ENCODE peak calls at places on chromosome 15, in nine cellular contexts. S, E, X, N, P, F, L, V and H are unnamed samples.

GRCh38 chr15:90358124-90359033 is 6.3 kb downstream of the ZNF774 start:
- DNase-seq in X (peak; percentile 74), P (no peak), V (no peak), N (no peak), L (peak; percentile 56), F (no peak), E (no peak), S (no peak), H (peak; percentile 57)

GRCh38 chr15:88878720-88879184 is 16.6 kb downstream of the HAPLN3 start:
- DNase-seq in F (peak; percentile 87), S (no peak), L (peak; percentile 55), X (peak; percentile 44), V (no peak), P (no peak), N (peak; percentile 95), E (no peak), H (peak; percentile 66)

GRCh38 chr15:82699726-82700125 is 9.9 kb downstream of the AP3B2 start:
- DNase-seq in P (no peak), F (no peak), X (no peak), L (no peak), S (no peak), N (peak; percentile 72), V (no peak), E (no peak), H (no peak)

GRCh38 chr15:39391230-39391629 is 189.6 kb upstream of the THBS1 start:
- DNase-seq in S (peak; percentile 55), P (no peak), E (no peak), L (peak; percentile 57), X (peak; percentile 40), V (no peak), F (no peak), N (no peak), H (no peak)

GRCh38 chr15:57527382-57528091 is 64.2 kb upstream of the MYZAP start:
- DNase-seq in S (peak; percentile 48), P (no peak), L (peak; percentile 92), X (peak; percentile 93), E (no peak), V (peak; percentile 78), N (peak; percentile 88), F (peak; percentile 56), H (peak; percentile 96)

GRCh38 chr15:98292442-98293240 is 332.1 kb downstream of the ARRDC4 start:
- DNase-seq in E (no peak), L (peak; percentile 4), X (peak; percentile 28), S (peak; percentile 21), F (peak; percentile 71), P (no peak), V (no peak), N (peak; percentile 97), H (peak; percentile 15)

GRCh38 chr15:70121656-70122297 is 24.1 kb upstream of the TLE3 start:
- DNase-seq in F (no peak), L (peak; percentile 91), V (peak; percentile 45), P (peak; percentile 90), N (no peak), S (no peak), X (peak; percentile 95), E (no peak), H (peak; percentile 94)

GRCh38 chr15:73518180-73518862 is 75.4 kb downstream of the REC114 start:
- DNase-seq in E (no peak), F (no peak), X (no peak), V (no peak), S (no peak), P (no peak), N (peak; percentile 79), L (no peak), H (no peak)

GRCh38 chr15:26531489-26531888 is 241.4 kb downstream of the GABRB3 start:
- DNase-seq in E (no peak), X (no peak), V (no peak), P (no peak), S (no peak), F (no peak), N (no peak), L (no peak), H (no peak)

GRCh38 chr15:61171190-61171589 is 57.9 kb downstream of the RORA start:
- DNase-seq in S (no peak), E (no peak), F (no peak), X (no peak), L (no peak), P (no peak), N (peak; percentile 65), V (no peak), H (no peak)

GRCh38 chr15:85500729-85501128 is 120.3 kb downstream of the AKAP13 start:
- DNase-seq in V (no peak), F (peak; percentile 35), S (no peak), E (no peak), X (no peak), N (no peak), P (no peak), L (peak; percentile 76), H (peak; percentile 61)

GRCh38 chr15:70016511-70016994 is 81.2 kb downstream of the TLE3 start:
- DNase-seq in E (no peak), X (no peak), N (no peak), L (no peak), S (no peak), P (no peak), F (no peak), V (no peak), H (no peak)

GRCh38 chr15:53710906-53711305 is 48.6 kb downstream of the WDR72 start:
- DNase-seq in N (no peak), P (no peak), X (no peak), F (no peak), V (no peak), L (no peak), S (no peak), E (no peak), H (no peak)

GRCh38 chr15:63530762-63531299 is 26.4 kb downstream of the USP3 start:
- DNase-seq in V (no peak), F (no peak), N (no peak), P (no peak), L (no peak), X (no peak), E (no peak), S (no peak), H (no peak)

GRCh38 chr15:37046876-37047614 is 53.3 kb downstream of the MEIS2 start:
- DNase-seq in S (no peak), V (no peak), L (peak; percentile 84), N (no peak), X (peak; percentile 59), P (no peak), E (no peak), F (no peak), H (peak; percentile 82)

GRCh38 chr15:34374816-34375215 is 7.8 kb upstream of the LPCAT4 start:
- DNase-seq in L (no peak), F (no peak), P (no peak), V (no peak), X (no peak), N (no peak), E (no peak), S (no peak), H (no peak)

GRCh38 chr15:58988011-58988785 is 735 bp downstream of the RNF111 start:
- DNase-seq in L (peak; percentile 51), E (peak; percentile 19), N (peak; percentile 90), X (peak; percentile 36), F (peak; percentile 77), S (peak; percentile 64), V (no peak), P (peak; percentile 88), H (peak; percentile 43)

GRCh38 chr15:67033521-67033920 is 31.9 kb upstream of the SMAD3 start:
- DNase-seq in N (peak; percentile 74), F (peak; percentile 20), V (no peak), L (no peak), S (no peak), X (no peak), P (no peak), E (no peak), H (no peak)

GRCh38 chr15:71349736-71350515 is 234.7 kb downstream of the THSD4 start:
- DNase-seq in S (no peak), L (no peak), X (no peak), P (no peak), V (no peak), E (no peak), F (no peak), N (no peak), H (no peak)

GRCh38 chr15:81174759-81175327 is 21.8 kb upstream of the IL16 start:
- DNase-seq in F (no peak), P (no peak), S (no peak), X (no peak), N (no peak), E (no peak), L (no peak), V (no peak), H (no peak)

GRCh38 chr15:28086175-28086703 is 12.9 kb downstream of the OCA2 start:
- DNase-seq in P (no peak), E (no peak), N (peak; percentile 87), S (no peak), L (peak; percentile 62), V (peak; percentile 16), X (peak; percentile 52), F (peak; percentile 69), H (peak; percentile 72)

GRCh38 chr15:99086327-99086667 is 18.6 kb upstream of the SYNM start:
- DNase-seq in S (no peak), V (no peak), X (no peak), N (no peak), E (no peak), L (no peak), P (no peak), F (no peak), H (no peak)

GRCh38 chr15:31236184-31237041 is 90.2 kb upstream of the KLF13 start:
- DNase-seq in V (peak; percentile 90), P (no peak), N (no peak), L (peak; percentile 98), X (peak; percentile 98), F (peak; percentile 95), S (no peak), E (peak; percentile 74), H (peak; percentile 97)
- H3K4me3 ChIP-seq in V (peak overlapping the region; percentile 15), P (no peak overlapping the region), N (no peak overlapping the region), L (peak overlapping the region; percentile 15), X (peak overlapping the region; percentile 15), F (peak overlapping the region; percentile 34), S (no peak overlapping the region), E (peak overlapping the region; percentile 66), H (peak overlapping the region; percentile 23)

GRCh38 chr15:40932625-40933519 is 3.7 kb downstream of the DLL4 start:
- DNase-seq in E (no peak), L (no peak), V (no peak), P (no peak), F (no peak), N (no peak), S (no peak), X (no peak), H (no peak)
- H3K4me3 ChIP-seq in E (no peak overlapping the region), L (no peak overlapping the region), V (no peak overlapping the region), P (peak overlapping the region; percentile 3), F (no peak overlapping the region), N (no peak overlapping the region), S (no peak overlapping the region), X (no peak overlapping the region), H (no peak overlapping the region)

DNA sequence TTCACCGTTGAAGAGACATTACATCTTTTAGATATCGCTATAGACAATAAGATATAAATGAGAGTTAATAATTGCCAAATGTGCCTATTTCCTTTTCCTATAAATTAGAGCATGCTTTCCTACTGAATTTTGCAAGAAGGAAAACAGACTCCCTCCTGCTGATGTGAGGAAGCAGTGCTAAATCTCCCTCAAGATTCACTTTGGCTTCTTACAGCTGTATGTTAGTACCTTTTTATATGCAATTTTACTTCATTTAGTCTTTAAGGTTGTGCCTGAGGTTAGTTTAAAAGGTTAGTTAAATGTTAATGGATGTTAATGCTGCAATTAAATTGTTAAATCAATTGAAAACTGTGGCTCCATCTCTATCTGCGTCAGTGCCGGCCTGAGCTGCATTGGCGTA is 728.8 kb downstream of the NR2F2 start:
- DNase-seq in L (no peak), E (no peak), F (no peak), V (no peak), X (no peak), S (no peak), P (no peak), N (no peak), H (no peak)
- H3K4me3 ChIP-seq in L (no peak overlapping the region), E (no peak overlapping the region), F (no peak overlapping the region), V (no peak overlapping the region), X (no peak overlapping the region), S (no peak overlapping the region), P (no peak overlapping the region), N (no peak overlapping the region), H (no peak overlapping the region)

GRCh38 chr15:93289951-93290350 is 200.9 kb upstream of the RGMA start:
- DNase-seq in S (no peak), N (no peak), L (no peak), E (no peak), P (no peak), X (no peak), V (no peak), F (no peak), H (no peak)
- H3K4me3 ChIP-seq in S (no peak overlapping the region), N (no peak overlapping the region), L (no peak overlapping the region), E (no peak overlapping the region), P (no peak overlapping the region), X (no peak overlapping the region), V (no peak overlapping the region), F (no peak overlapping the region), H (no peak overlapping the region)